ENCODE peak calls at places on chromosomes 7 and 10, in four cellular contexts. L is right lobe of liver, E is HFFc6, I is Calu3. N is an unnamed sample.

GRCh38 chr7:94908204-94909022 is 1.0 kb downstream of the PPP1R9A start:
- DNase-seq in L (peak; percentile 42), E (no peak), I (peak; percentile 33), N (peak; percentile 61)

GRCh38 chr7:92945840-92946239 is 109.5 kb upstream of the CDK6 start:
- DNase-seq in L (no peak), E (no peak), I (no peak), N (no peak)

GRCh38 chr7:152709307-152710133 is 33.6 kb upstream of the XRCC2 start:
- DNase-seq in L (no peak), E (no peak), I (no peak), N (no peak)

GRCh38 chr10:78912361-78913218 is 156.2 kb upstream of the ZMIZ1 start:
- DNase-seq in L (no peak), E (no peak), I (no peak), N (no peak)

GRCh38 chr10:81280497-81281479 is 594.2 kb upstream of the NRG3 start:
- DNase-seq in L (no peak), E (no peak), I (no peak), N (no peak)

GRCh38 chr10:8174762-8175161 is 120.3 kb downstream of the GATA3 start:
- DNase-seq in L (no peak), E (no peak), I (no peak), N (no peak)

GRCh38 chr10:81270051-81270450 is 604.9 kb upstream of the NRG3 start:
- DNase-seq in L (no peak), E (no peak), I (no peak), N (no peak)

GRCh38 chr7:95536656-95537311 is 51.0 kb downstream of the ASB4 start:
- DNase-seq in L (peak; percentile 51), E (no peak), I (no peak), N (no peak)

GRCh38 chr7:158272091-158272490 is 315.5 kb downstream of the PTPRN2 start:
- DNase-seq in L (peak; percentile 30), E (no peak), I (no peak), N (no peak)

GRCh38 chr10:131885391-131886165 is 15.2 kb upstream of the PPP2R2D start:
- DNase-seq in L (peak; percentile 79), E (peak; percentile 36), I (peak; percentile 84), N (peak; percentile 82)

GRCh38 chr10:110134917-110135316 is 72.5 kb upstream of the MXI1 start:
- DNase-seq in L (no peak), E (no peak), I (no peak), N (no peak)

GRCh38 chr10:110207805-110208613 is 604 bp downstream of the MXI1 start:
- DNase-seq in L (no peak), E (peak; percentile 13), I (no peak), N (no peak)

GRCh38 chr7:23357190-23358093 is 58.3 kb downstream of the MALSU1 start:
- DNase-seq in L (no peak), E (peak; percentile 42), I (no peak), N (no peak)

GRCh38 chr10:100713049-100713858 is 32.1 kb upstream of the PAX2 start:
- DNase-seq in L (no peak), E (no peak), I (no peak), N (no peak)

GRCh38 chr7:19464241-19464640 is 244.6 kb downstream of the POLR1F start:
- DNase-seq in L (no peak), E (no peak), I (no peak), N (no peak)

GRCh38 chr7:14690075-14690474 is 212.5 kb downstream of the DGKB start:
- DNase-seq in L (no peak), E (no peak), I (no peak), N (no peak)